ENCODE peak calls at places on chromosomes 11 and 22, in seven cellular contexts. K is HFF-Myc; Z is psoas muscle; V is CD8-positive, alpha-beta T cell; E is WTC11; Q is GM10248; P is GM12865. T is an unnamed sample.

GRCh38 chr11:128463386-128463829 is 124.0 kb downstream of the ETS1 start:
- DNase-seq in Q (no peak), K (no peak), E (no peak), V (no peak), P (no peak), Z (no peak), T (no peak)

GRCh38 chr11:121104223-121104831 is 3.3 kb downstream of the TECTA start:
- DNase-seq in Q (no peak), V (no peak), P (peak), K (no peak), E (peak), Z (peak), T (no peak)

GRCh38 chr22:36587289-36588154 is 58.6 kb upstream of the EIF3D start:
- DNase-seq in Q (no peak), E (no peak), Z (no peak), V (no peak), P (no peak), K (no peak), T (no peak)

GRCh38 chr11:114098927-114099326 is 39.4 kb downstream of the ZBTB16 start:
- DNase-seq in V (no peak), Z (no peak), P (no peak), E (no peak), K (no peak), Q (no peak), T (no peak)

GRCh38 chr11:129434641-129435498 is 59.2 kb downstream of the BARX2 start:
- DNase-seq in K (no peak), Q (no peak), P (no peak), E (no peak), V (no peak), Z (no peak), T (no peak)

GRCh38 chr11:79076526-79077115 is 364.2 kb downstream of the TENM4 start:
- DNase-seq in Q (no peak), K (no peak), P (peak), V (no peak), E (peak), Z (peak), T (no peak)

GRCh38 chr22:34416321-34416900 is 496.1 kb upstream of the LARGE1 start:
- DNase-seq in K (no peak), Z (no peak), E (no peak), Q (no peak), P (no peak), V (no peak), T (no peak)

GRCh38 chr11:61370349-61371005 is 8.3 kb downstream of the TMEM138 start:
- DNase-seq in P (no peak), K (no peak), V (no peak), Z (no peak), E (no peak), Q (no peak), T (no peak)

GRCh38 chr11:72781313-72782080 is 12.3 kb downstream of the STARD10 start:
- DNase-seq in K (no peak), Q (peak), V (peak), E (peak), P (peak), Z (peak), T (peak)

GRCh38 chr11:117221775-117222517 is 9.9 kb downstream of the PCSK7 start:
- DNase-seq in Q (no peak), K (no peak), V (no peak), E (no peak), P (no peak), Z (peak), T (no peak)

GRCh38 chr11:44673691-44674090 is 53.1 kb upstream of the TSPAN18 start:
- DNase-seq in Q (no peak), Z (no peak), K (no peak), V (no peak), E (no peak), P (no peak), T (no peak)

GRCh38 chr22:40703731-40704130 is 24.4 kb downstream of the MCHR1 start:
- DNase-seq in K (no peak), E (no peak), Q (no peak), Z (no peak), P (no peak), V (no peak), T (no peak)

GRCh38 chr11:60957188-60957587 is 5.2 kb upstream of the SLC15A3 start:
- DNase-seq in V (no peak), P (no peak), Q (no peak), Z (no peak), E (no peak), K (no peak), T (no peak)

GRCh38 chr11:76120513-76121081 is 85.7 kb downstream of the WNT11 start:
- DNase-seq in Q (no peak), Z (no peak), P (no peak), V (no peak), E (no peak), K (no peak), T (no peak)

GRCh38 chr22:33013051-33013450 is 45.1 kb downstream of the SYN3 start:
- DNase-seq in Q (no peak), E (no peak), Z (no peak), V (no peak), K (no peak), P (no peak), T (no peak)
- TF ChIP-seq CTCF in Q (no peak), E (no peak), Z (no peak), V (no peak), K (no peak), P (no peak), T (no peak)

DNA sequence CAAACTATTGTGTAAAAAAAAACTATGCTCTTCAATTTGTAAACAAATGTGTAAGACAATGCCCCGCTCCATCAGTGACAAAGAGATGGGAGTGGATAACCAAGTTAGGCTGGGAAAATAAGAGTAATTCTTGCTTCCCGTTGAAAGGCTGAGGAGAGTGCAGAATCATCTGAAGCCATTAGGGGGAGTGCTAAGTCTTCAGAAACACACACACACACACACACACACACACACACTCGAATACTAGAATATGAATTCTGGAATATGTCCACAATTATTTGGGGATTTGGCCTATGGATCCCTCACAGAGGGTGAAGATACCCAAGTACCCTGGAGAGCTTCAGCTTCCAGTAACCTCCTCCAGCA is 27.8 kb upstream of the ROBO3 start:
- DNase-seq in V (no peak), E (no peak), K (peak), P (peak), Q (peak), Z (no peak), T (peak)
- TF ChIP-seq CTCF in V (no peak), E (no peak), K (peak), P (peak), Q (peak), Z (no peak), T (peak)

GRCh38 chr22:48331691-48332220 is 1495.9 kb downstream of the BRD1 start:
- DNase-seq in K (no peak), Q (no peak), V (no peak), P (no peak), Z (no peak), E (no peak), T (no peak)
- TF ChIP-seq CTCF in K (no peak), Q (no peak), V (no peak), P (no peak), Z (no peak), E (no peak), T (no peak)

GRCh38 chr11:20388096-20389055 is 860 bp downstream of the PRMT3 start:
- DNase-seq in Z (no peak), K (no peak), P (peak), Q (peak), E (no peak), V (no peak), T (peak)

DNA sequence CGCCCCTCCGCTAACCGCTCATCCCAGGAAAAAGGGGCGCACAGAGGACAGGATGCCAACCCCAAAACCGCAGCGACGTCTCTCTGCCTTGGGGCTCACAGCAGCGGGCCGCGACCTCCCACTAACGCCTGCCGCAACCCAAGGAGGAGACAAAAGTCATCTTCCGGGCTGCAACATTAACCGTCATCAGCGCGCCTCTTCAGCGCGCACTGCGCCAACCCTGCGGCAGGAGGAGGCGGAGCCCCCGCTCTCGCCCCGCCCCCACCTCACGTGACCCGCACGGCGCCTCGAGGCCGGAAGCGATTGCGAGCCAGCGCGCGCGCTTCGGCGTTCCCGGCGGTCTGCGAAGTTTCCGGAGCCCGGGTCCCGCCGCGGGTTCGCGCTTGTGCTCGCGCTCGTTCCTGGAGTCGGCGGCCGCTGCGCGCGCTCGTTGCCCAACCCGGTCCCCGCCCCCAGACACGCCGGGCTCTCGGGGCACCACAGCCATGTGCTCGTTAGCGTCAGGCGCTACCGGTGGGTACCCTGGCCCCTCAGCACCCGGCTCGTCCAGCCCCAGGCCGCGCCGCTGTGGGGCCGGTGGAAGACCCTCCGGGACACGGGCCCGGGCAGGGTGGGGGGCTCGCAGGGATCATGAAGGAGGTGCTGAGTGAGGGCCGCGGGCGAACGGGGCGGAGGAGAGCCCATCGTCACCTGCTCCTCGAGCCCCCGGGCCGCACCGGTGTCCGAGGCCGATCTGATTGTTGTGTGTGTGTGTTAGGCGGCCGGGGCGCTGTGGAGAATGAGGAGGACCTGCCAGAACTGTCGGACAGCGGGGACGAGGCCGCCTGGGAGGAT is at the start of gene PRMT3:
- DNase-seq in K (peak), E (peak), V (peak), Z (peak), P (peak), Q (peak), T (peak)
- TF ChIP-seq CTCF in K (no peak), E (peak), V (no peak), Z (no peak), P (no peak), Q (no peak), T (no peak)

T was measured in GM13976.